ENCODE peak calls at places on chromosomes 11 and 22, in eight cellular contexts. One of them, this sample, is unnamed.
A peak's percentile ranks its signal among the peaks of the same experiment; 100 is the strongest.

GRCh38 chr11:89452780-89453179 is 38.4 kb downstream of the NOX4 start:
- DNase-seq in HAP-1: no peak
- DNase-seq in GM23248: no peak
- DNase-seq in right lobe of liver: no peak
- DNase-seq in ovary: no peak
- DNase-seq in psoas muscle: no peak
- DNase-seq in transverse colon: no peak
- DNase-seq in A549: no peak
- DNase-seq in this sample: no peak

GRCh38 chr11:105701098-105701497 is 91.2 kb downstream of the GRIA4 start:
- DNase-seq in HAP-1: no peak
- DNase-seq in GM23248: no peak
- DNase-seq in right lobe of liver: no peak
- DNase-seq in ovary: no peak
- DNase-seq in psoas muscle: no peak
- DNase-seq in transverse colon: no peak
- DNase-seq in A549: peak; percentile 15
- DNase-seq in this sample: no peak

GRCh38 chr11:100151944-100152343 is 535.1 kb upstream of the ARHGAP42 start:
- DNase-seq in HAP-1: no peak
- DNase-seq in GM23248: peak; percentile 2
- DNase-seq in right lobe of liver: no peak
- DNase-seq in ovary: no peak
- DNase-seq in psoas muscle: no peak
- DNase-seq in transverse colon: no peak
- DNase-seq in A549: peak; percentile 0
- DNase-seq in this sample: no peak

GRCh38 chr11:19777342-19778102 is 64.9 kb downstream of the NAV2 start:
- DNase-seq in HAP-1: no peak
- DNase-seq in GM23248: peak; percentile 62
- DNase-seq in right lobe of liver: no peak
- DNase-seq in ovary: no peak
- DNase-seq in psoas muscle: no peak
- DNase-seq in transverse colon: no peak
- DNase-seq in A549: peak; percentile 32
- DNase-seq in this sample: no peak

GRCh38 chr11:10294289-10294953 is 402 bp upstream of the SBF2 start:
- DNase-seq in HAP-1: peak; percentile 50
- DNase-seq in GM23248: peak; percentile 74
- DNase-seq in right lobe of liver: peak; percentile 61
- DNase-seq in ovary: peak; percentile 74
- DNase-seq in psoas muscle: peak; percentile 74
- DNase-seq in transverse colon: peak; percentile 41
- DNase-seq in A549: peak; percentile 62
- DNase-seq in this sample: no peak

GRCh38 chr22:27336151-27337090 is 465.1 kb downstream of the MN1 start:
- DNase-seq in HAP-1: no peak
- DNase-seq in GM23248: no peak
- DNase-seq in right lobe of liver: no peak
- DNase-seq in ovary: no peak
- DNase-seq in psoas muscle: no peak
- DNase-seq in transverse colon: no peak
- DNase-seq in A549: no peak
- DNase-seq in this sample: no peak

GRCh38 chr11:126061707-126062678 is 673 bp downstream of the CDON start:
- DNase-seq in HAP-1: peak; percentile 60
- DNase-seq in GM23248: peak; percentile 76
- DNase-seq in right lobe of liver: peak; percentile 60
- DNase-seq in ovary: peak; percentile 77
- DNase-seq in psoas muscle: peak; percentile 65
- DNase-seq in transverse colon: peak; percentile 31
- DNase-seq in A549: peak; percentile 52
- DNase-seq in this sample: no peak

GRCh38 chr11:57491371-57492061 is 24.0 kb downstream of the SLC43A1 start:
- DNase-seq in HAP-1: peak; percentile 11
- DNase-seq in GM23248: peak; percentile 47
- DNase-seq in right lobe of liver: no peak
- DNase-seq in ovary: no peak
- DNase-seq in psoas muscle: peak; percentile 76
- DNase-seq in transverse colon: peak; percentile 46
- DNase-seq in A549: peak; percentile 48
- DNase-seq in this sample: no peak

GRCh38 chr22:39439170-39439569 is 17.6 kb upstream of the MGAT3 start:
- DNase-seq in HAP-1: no peak
- DNase-seq in GM23248: peak; percentile 61
- DNase-seq in right lobe of liver: no peak
- DNase-seq in ovary: no peak
- DNase-seq in psoas muscle: no peak
- DNase-seq in transverse colon: no peak
- DNase-seq in A549: peak; percentile 38
- DNase-seq in this sample: no peak

GRCh38 chr11:65489061-65489705 is 9.7 kb upstream of the MALAT1 start:
- DNase-seq in HAP-1: no peak
- DNase-seq in GM23248: peak; percentile 92
- DNase-seq in right lobe of liver: peak; percentile 62
- DNase-seq in ovary: peak; percentile 50
- DNase-seq in psoas muscle: peak; percentile 71
- DNase-seq in transverse colon: peak; percentile 60
- DNase-seq in A549: peak; percentile 84
- DNase-seq in this sample: no peak

GRCh38 chr22:44451016-44451415 is 47.0 kb downstream of the RTL6 start:
- DNase-seq in HAP-1: no peak
- DNase-seq in GM23248: no peak
- DNase-seq in right lobe of liver: peak; percentile 22
- DNase-seq in ovary: no peak
- DNase-seq in psoas muscle: no peak
- DNase-seq in transverse colon: no peak
- DNase-seq in A549: no peak
- DNase-seq in this sample: no peak

GRCh38 chr11:26084313-26084712 is 247.6 kb upstream of the ANO3 start:
- DNase-seq in HAP-1: no peak
- DNase-seq in GM23248: no peak
- DNase-seq in right lobe of liver: no peak
- DNase-seq in ovary: no peak
- DNase-seq in psoas muscle: no peak
- DNase-seq in transverse colon: no peak
- DNase-seq in A549: no peak
- DNase-seq in this sample: no peak

GRCh38 chr22:43197271-43197941 is 10.5 kb upstream of the TTLL12 start:
- DNase-seq in HAP-1: no peak
- DNase-seq in GM23248: peak; percentile 68
- DNase-seq in right lobe of liver: no peak
- DNase-seq in ovary: no peak
- DNase-seq in psoas muscle: no peak
- DNase-seq in transverse colon: no peak
- DNase-seq in A549: no peak
- DNase-seq in this sample: no peak

DNA sequence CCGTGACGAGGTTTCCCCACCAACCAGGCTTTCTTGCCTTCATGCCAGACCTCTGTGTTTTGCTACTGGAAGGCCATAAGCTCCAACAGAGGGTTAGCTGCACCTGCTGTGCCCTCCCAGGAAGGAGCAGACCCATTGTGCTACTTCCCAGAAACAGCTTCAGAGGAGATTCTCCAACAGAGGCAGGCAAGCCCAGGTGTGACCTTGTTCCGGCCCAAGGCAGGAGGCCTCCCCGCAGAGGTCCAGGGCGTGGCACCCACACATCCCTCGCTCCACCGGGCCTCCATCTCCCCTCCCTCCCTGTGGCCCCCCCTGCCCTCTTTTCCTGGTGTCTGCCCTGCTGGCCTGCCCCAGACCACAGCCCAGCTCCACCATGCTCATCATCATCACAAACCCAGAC is 57.7 kb downstream of the ELFN2 start:
- DNase-seq in HAP-1: no peak
- DNase-seq in GM23248: no peak
- DNase-seq in right lobe of liver: no peak
- DNase-seq in ovary: no peak
- DNase-seq in psoas muscle: no peak
- DNase-seq in transverse colon: no peak
- DNase-seq in A549: no peak
- DNase-seq in this sample: no peak
- H3K4me3 ChIP-seq in HAP-1: no peak overlapping the region
- H3K4me3 ChIP-seq in GM23248: no peak overlapping the region
- H3K4me3 ChIP-seq in right lobe of liver: no peak overlapping the region
- H3K4me3 ChIP-seq in ovary: no peak overlapping the region
- H3K4me3 ChIP-seq in psoas muscle: no peak overlapping the region
- H3K4me3 ChIP-seq in transverse colon: no peak overlapping the region
- H3K4me3 ChIP-seq in A549: no peak overlapping the region
- H3K4me3 ChIP-seq in this sample: no peak overlapping the region

GRCh38 chr22:47879346-47879745 is 1116.9 kb downstream of the TBC1D22A start:
- DNase-seq in HAP-1: no peak
- DNase-seq in GM23248: no peak
- DNase-seq in right lobe of liver: no peak
- DNase-seq in ovary: no peak
- DNase-seq in psoas muscle: no peak
- DNase-seq in transverse colon: no peak
- DNase-seq in A549: no peak
- DNase-seq in this sample: no peak
- H3K9me3 ChIP-seq in HAP-1: no peaks in the 10 kb centered on the region
- H3K9me3 ChIP-seq in GM23248: no peaks in the 10 kb centered on the region
- H3K9me3 ChIP-seq in right lobe of liver: no peaks in the 10 kb centered on the region
- H3K9me3 ChIP-seq in ovary: no peaks in the 10 kb centered on the region
- H3K9me3 ChIP-seq in psoas muscle: no peaks in the 10 kb centered on the region
- H3K9me3 ChIP-seq in transverse colon: no peaks in the 10 kb centered on the region
- H3K9me3 ChIP-seq in A549: no peaks in the 10 kb centered on the region
- H3K9me3 ChIP-seq in this sample: peaks cover 24% of the 10 kb centered on the region

GRCh38 chr11:61549177-61549576 is 31.7 kb downstream of the SYT7 start:
- DNase-seq in HAP-1: no peak
- DNase-seq in GM23248: no peak
- DNase-seq in right lobe of liver: no peak
- DNase-seq in ovary: no peak
- DNase-seq in psoas muscle: no peak
- DNase-seq in transverse colon: no peak
- DNase-seq in A549: no peak
- DNase-seq in this sample: no peak
- H3K4me1 ChIP-seq in HAP-1: no peaks in the 10 kb centered on the region
- H3K4me1 ChIP-seq in GM23248: peaks cover 11% of the 10 kb centered on the region
- H3K4me1 ChIP-seq in right lobe of liver: peaks cover 5% of the 10 kb centered on the region
- H3K4me1 ChIP-seq in ovary: no peaks in the 10 kb centered on the region
- H3K4me1 ChIP-seq in psoas muscle: no peaks in the 10 kb centered on the region
- H3K4me1 ChIP-seq in transverse colon: no peaks in the 10 kb centered on the region
- H3K4me1 ChIP-seq in A549: peaks cover 14% of the 10 kb centered on the region
- H3K4me1 ChIP-seq in this sample: peaks cover 3% of the 10 kb centered on the region

DNA sequence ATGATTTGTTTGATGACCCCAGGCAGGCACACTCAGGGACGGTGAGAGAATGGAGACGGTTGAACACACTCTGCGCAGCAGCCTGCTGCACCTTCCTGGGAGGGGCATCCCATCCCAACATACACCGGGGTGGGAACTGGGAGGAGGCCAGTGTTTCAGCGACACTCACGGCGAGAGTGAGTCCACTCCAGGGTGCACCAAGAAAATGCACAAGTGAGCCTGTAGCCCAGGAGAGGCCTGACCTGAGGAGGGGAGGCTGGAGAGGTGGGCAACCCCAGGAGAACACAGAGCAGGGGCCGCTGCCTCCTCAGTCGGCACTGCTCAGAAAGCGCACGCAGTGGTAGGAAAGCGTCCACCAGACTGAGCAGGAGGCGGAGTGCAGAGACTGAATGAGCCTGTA is 54.5 kb downstream of the IGF2 start:
- DNase-seq in HAP-1: no peak
- DNase-seq in GM23248: no peak
- DNase-seq in right lobe of liver: peak; percentile 23
- DNase-seq in ovary: no peak
- DNase-seq in psoas muscle: peak; percentile 36
- DNase-seq in transverse colon: no peak
- DNase-seq in A549: no peak
- DNase-seq in this sample: no peak
- H3K4me3 ChIP-seq in HAP-1: no peak overlapping the region
- H3K4me3 ChIP-seq in GM23248: no peak overlapping the region
- H3K4me3 ChIP-seq in right lobe of liver: no peak overlapping the region
- H3K4me3 ChIP-seq in ovary: no peak overlapping the region
- H3K4me3 ChIP-seq in psoas muscle: no peak overlapping the region
- H3K4me3 ChIP-seq in transverse colon: no peak overlapping the region
- H3K4me3 ChIP-seq in A549: no peak overlapping the region
- H3K4me3 ChIP-seq in this sample: no peak overlapping the region